ENCODE peak calls at places on chromosomes 3 and 15, in five cellular contexts. A is GM12878, T is ovary, D is A549, P is transverse colon. B is an unnamed sample.

GRCh38 chr3:186487819-186488218 is 56.4 kb downstream of the CRYGS start:
- DNase-seq in P (no peak), D (no peak), T (no peak), A (no peak), B (no peak)

GRCh38 chr15:59410448-59410896 is 27.5 kb upstream of the FAM81A start:
- DNase-seq in P (peak; percentile 58), T (no peak), A (peak; percentile 64), D (peak; percentile 58), B (no peak)

GRCh38 chr3:162998205-162998604 is 1501.6 kb downstream of the OTOL1 start:
- DNase-seq in A (no peak), T (no peak), P (no peak), D (no peak), B (no peak)

GRCh38 chr3:194046995-194047681 is 88.8 kb upstream of the HES1 start:
- DNase-seq in T (no peak), P (peak; percentile 66), D (no peak), A (no peak), B (no peak)

GRCh38 chr3:155548194-155548593 is 196.7 kb downstream of the PLCH1 start:
- DNase-seq in D (no peak), P (no peak), A (no peak), T (no peak), B (no peak)

GRCh38 chr15:78313383-78313782 is 14.0 kb upstream of the SKIC8 start:
- DNase-seq in A (no peak), D (no peak), P (no peak), T (no peak), B (no peak)

GRCh38 chr3:193905993-193906396 is 230.0 kb upstream of the HES1 start:
- DNase-seq in P (no peak), A (no peak), T (peak; percentile 62), D (no peak), B (no peak)

GRCh38 chr3:122890077-122890484 is 95.2 kb downstream of the SLC49A4 start:
- DNase-seq in P (peak; percentile 16), T (peak; percentile 56), A (peak; percentile 19), D (no peak), B (no peak)

GRCh38 chr3:127172211-127172610 is 20.7 kb upstream of the PRR23E start:
- DNase-seq in D (no peak), P (no peak), A (no peak), T (no peak), B (no peak)

GRCh38 chr15:74614744-74615312 is 808 bp upstream of the CLK3 start:
- DNase-seq in D (no peak), A (peak; percentile 62), P (peak; percentile 90), T (peak; percentile 91), B (peak; percentile 92)

GRCh38 chr3:120013481-120013880 is 80.8 kb downstream of the GSK3B start:
- DNase-seq in D (no peak), P (no peak), T (no peak), A (no peak), B (no peak)

GRCh38 chr15:72482275-72482674 is 8.1 kb downstream of the ARIH1 start:
- DNase-seq in T (no peak), P (no peak), D (no peak), A (no peak), B (no peak)

GRCh38 chr3:159458010-159458409 is 530.6 kb upstream of the IL12A start:
- DNase-seq in T (no peak), P (no peak), A (no peak), D (no peak), B (no peak)

GRCh38 chr15:26790118-26790517 is 17.3 kb upstream of the GABRB3 start:
- DNase-seq in A (no peak), T (no peak), D (no peak), P (no peak), B (no peak)

GRCh38 chr3:158808697-158809096 is 6.8 kb downstream of the MFSD1 start:
- DNase-seq in P (no peak), D (no peak), T (no peak), A (no peak), B (no peak)

GRCh38 chr3:149528344-149528657 is 53.8 kb downstream of the TM4SF4 start:
- DNase-seq in D (no peak), P (peak; percentile 11), T (no peak), A (no peak), B (no peak)

GRCh38 chr3:38960953-38961622 is 90.7 kb downstream of the SCN11A start:
- DNase-seq in T (peak; percentile 57), P (peak; percentile 51), D (peak; percentile 72), A (peak; percentile 8), B (no peak)

GRCh38 chr3:169855514-169855913 is 14.2 kb downstream of the LRRC31 start:
- DNase-seq in P (no peak), D (no peak), T (no peak), A (no peak), B (no peak)

GRCh38 chr15:51879555-51879954 is 50.1 kb downstream of the TMOD3 start:
- DNase-seq in T (no peak), D (no peak), P (no peak), A (no peak), B (no peak)

GRCh38 chr15:38683382-38684242 is 119.0 kb upstream of the RASGRP1 start:
- DNase-seq in P (peak; percentile 70), D (peak; percentile 35), A (no peak), T (peak; percentile 36), B (no peak)

GRCh38 chr3:83934208-83935150 is 1024.3 kb upstream of the CADM2 start:
- DNase-seq in D (no peak), T (no peak), A (peak; percentile 5), P (no peak), B (no peak)

GRCh38 chr3:193853511-193854219 is 260.7 kb downstream of the OPA1 start:
- DNase-seq in T (no peak), A (no peak), D (no peak), P (peak; percentile 28), B (no peak)

GRCh38 chr3:99659965-99660364 is 21.6 kb downstream of the COL8A1 start:
- DNase-seq in A (no peak), T (no peak), P (no peak), D (no peak), B (no peak)
- TF ChIP-seq EP300 in A (no peak), T (no peak), P (peak; percentile 89), D (no peak), B (no peak)

GRCh38 chr3:99648091-99648490 is 9.7 kb downstream of the COL8A1 start:
- DNase-seq in P (peak; percentile 29), D (no peak), A (no peak), T (no peak), B (no peak)

GRCh38 chr3:99648496-99648895 is 10.1 kb downstream of the COL8A1 start:
- DNase-seq in T (no peak), P (no peak), A (no peak), D (no peak), B (no peak)

GRCh38 chr3:99656606-99657005 is 18.2 kb downstream of the COL8A1 start:
- DNase-seq in T (no peak), A (no peak), D (no peak), P (no peak), B (no peak)

GRCh38 chr3:99647081-99647480 is 8.7 kb downstream of the COL8A1 start:
- DNase-seq in T (no peak), D (no peak), P (no peak), A (no peak), B (no peak)

DNA sequence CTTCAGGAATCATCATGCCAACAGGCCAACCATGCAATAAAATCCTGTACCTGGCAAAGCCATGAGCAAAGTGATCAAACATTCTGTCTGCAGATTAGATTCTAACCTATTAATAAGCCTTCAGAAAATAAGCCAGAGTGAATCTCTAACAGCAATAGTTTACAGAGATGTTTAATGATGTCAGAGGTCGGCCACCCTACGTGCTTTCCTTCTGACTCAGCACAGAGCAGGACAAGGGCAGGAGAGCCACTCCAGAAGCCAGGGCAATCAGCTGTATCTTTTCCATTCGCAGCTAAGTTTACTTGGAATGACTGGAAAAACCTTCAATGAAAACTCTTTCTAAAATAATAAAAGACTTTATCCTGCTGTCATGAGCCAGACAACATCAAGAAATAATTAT is 13.2 kb downstream of the COL8A1 start:
- DNase-seq in D (no peak), T (no peak), P (peak; percentile 23), A (no peak), B (no peak)
- TF ChIP-seq EP300 in D (no peak), T (no peak), P (no peak), A (no peak), B (no peak)

GRCh38 chr15:33093234-33093633 is 101.3 kb downstream of the FMN1 start:
- DNase-seq in P (no peak), D (no peak), T (no peak), A (no peak), B (no peak)

GRCh38 chr15:33096134-33096533 is 98.4 kb downstream of the FMN1 start:
- DNase-seq in P (no peak), D (no peak), T (no peak), A (no peak), B (no peak)

GRCh38 chr15:33098082-33099058 is 96.1 kb downstream of the FMN1 start:
- DNase-seq in P (no peak), T (no peak), D (no peak), A (no peak), B (no peak)

GRCh38 chr15:33091983-33092688 is 102.4 kb downstream of the FMN1 start:
- DNase-seq in D (no peak), P (peak; percentile 63), A (no peak), T (no peak), B (no peak)

GRCh38 chr15:33094336-33094735 is 100.2 kb downstream of the FMN1 start:
- DNase-seq in D (no peak), T (no peak), P (no peak), A (no peak), B (no peak)
- TF ChIP-seq EP300 in D (no peak), T (no peak), P (no peak), A (no peak), B (no peak)

DNA sequence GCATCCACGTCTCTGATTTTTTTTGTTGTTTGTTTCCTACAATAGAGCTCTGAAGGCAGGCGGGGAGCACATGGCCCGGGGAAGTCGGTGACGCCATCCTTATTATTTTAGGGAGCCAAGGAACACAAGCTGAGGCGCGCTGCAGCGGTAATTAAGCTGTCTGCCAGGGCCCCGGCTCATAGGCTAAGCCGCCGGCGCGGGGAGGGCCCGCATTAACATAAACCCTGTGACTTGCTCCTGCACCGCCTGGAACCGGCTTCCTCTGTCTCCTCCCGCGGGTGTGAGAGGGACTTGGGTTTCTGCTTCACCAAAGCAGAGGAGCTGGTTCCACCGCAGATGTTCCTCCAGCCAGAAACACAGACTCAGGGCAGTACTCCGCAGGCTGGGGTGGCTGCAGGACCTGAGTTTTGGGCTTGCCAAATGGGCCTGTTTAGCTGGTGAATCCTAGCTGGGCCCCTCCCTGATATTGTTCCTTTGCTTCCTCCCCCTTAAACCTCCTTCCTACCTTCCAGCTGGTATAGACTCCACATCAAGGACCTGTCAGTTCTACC is 25.3 kb downstream of the ANP32A start:
- DNase-seq in T (peak; percentile 77), A (no peak), D (no peak), P (peak; percentile 90), B (peak; percentile 95)
- TF ChIP-seq EP300 in T (no peak), A (no peak), D (no peak), P (no peak), B (no peak)

GRCh38 chr3:14248849-14249523 is 70.4 kb downstream of the LSM3 start:
- DNase-seq in P (no peak), D (no peak), T (peak; percentile 69), A (no peak), B (peak; percentile 83)
- TF ChIP-seq EP300 in P (no peak), D (no peak), T (no peak), A (no peak), B (no peak)

GRCh38 chr15:36814708-36815107 is 235.3 kb downstream of the CDIN1 start:
- DNase-seq in A (no peak), T (no peak), D (no peak), P (no peak), B (no peak)
- TF ChIP-seq EP300 in A (no peak), T (no peak), D (no peak), P (no peak), B (no peak)

B was measured in suprapubic skin.